ENCODE peak calls at places on chromosomes 7 and 10, in ten cellular contexts. One of them, this sample, is unnamed.

GRCh38 chr7:93889261-93889660 is 1.3 kb downstream of the TFPI2 start:
- DNase-seq in tibial artery: no peak
- DNase-seq in upper lobe of left lung: no peak
- DNase-seq in pancreas: no peak
- DNase-seq in adrenal gland: no peak
- DNase-seq in choroid plexus epithelial cell: peak
- DNase-seq in lower lobe of right lung: no peak
- DNase-seq in cardiac fibroblast: peak
- DNase-seq in esophagus muscularis mucosa: no peak
- DNase-seq in psoas muscle: no peak
- DNase-seq in this sample: peak

GRCh38 chr7:122301858-122302745 is 2.4 kb downstream of the FEZF1 start:
- DNase-seq in lower lobe of right lung: no peak
- DNase-seq in adrenal gland: no peak
- DNase-seq in pancreas: no peak
- DNase-seq in tibial artery: no peak
- DNase-seq in choroid plexus epithelial cell: no peak
- DNase-seq in cardiac fibroblast: no peak
- DNase-seq in upper lobe of left lung: no peak
- DNase-seq in esophagus muscularis mucosa: no peak
- DNase-seq in psoas muscle: no peak
- DNase-seq in this sample: no peak

GRCh38 chr7:33558961-33559710 is 346.2 kb upstream of the BMPER start:
- DNase-seq in upper lobe of left lung: no peak
- DNase-seq in adrenal gland: no peak
- DNase-seq in tibial artery: no peak
- DNase-seq in pancreas: no peak
- DNase-seq in cardiac fibroblast: no peak
- DNase-seq in lower lobe of right lung: no peak
- DNase-seq in psoas muscle: no peak
- DNase-seq in choroid plexus epithelial cell: no peak
- DNase-seq in esophagus muscularis mucosa: no peak
- DNase-seq in this sample: no peak

GRCh38 chr10:88874271-88874670 is 5.8 kb upstream of the STAMBPL1 start:
- DNase-seq in pancreas: no peak
- DNase-seq in cardiac fibroblast: peak
- DNase-seq in tibial artery: no peak
- DNase-seq in adrenal gland: no peak
- DNase-seq in upper lobe of left lung: no peak
- DNase-seq in esophagus muscularis mucosa: no peak
- DNase-seq in lower lobe of right lung: no peak
- DNase-seq in choroid plexus epithelial cell: no peak
- DNase-seq in psoas muscle: no peak
- DNase-seq in this sample: no peak

GRCh38 chr7:7628476-7628875 is 12.1 kb upstream of the UMAD1 start:
- DNase-seq in esophagus muscularis mucosa: no peak
- DNase-seq in pancreas: no peak
- DNase-seq in tibial artery: no peak
- DNase-seq in adrenal gland: no peak
- DNase-seq in lower lobe of right lung: no peak
- DNase-seq in upper lobe of left lung: no peak
- DNase-seq in psoas muscle: no peak
- DNase-seq in cardiac fibroblast: no peak
- DNase-seq in choroid plexus epithelial cell: no peak
- DNase-seq in this sample: no peak

GRCh38 chr7:76051840-76052239 is 3.9 kb downstream of the MDH2 start:
- DNase-seq in choroid plexus epithelial cell: no peak
- DNase-seq in cardiac fibroblast: no peak
- DNase-seq in tibial artery: no peak
- DNase-seq in lower lobe of right lung: no peak
- DNase-seq in pancreas: no peak
- DNase-seq in psoas muscle: no peak
- DNase-seq in upper lobe of left lung: no peak
- DNase-seq in esophagus muscularis mucosa: no peak
- DNase-seq in adrenal gland: no peak
- DNase-seq in this sample: no peak

GRCh38 chr10:11480687-11481086 is 130.8 kb downstream of the USP6NL start:
- DNase-seq in choroid plexus epithelial cell: no peak
- DNase-seq in psoas muscle: no peak
- DNase-seq in adrenal gland: no peak
- DNase-seq in lower lobe of right lung: no peak
- DNase-seq in pancreas: no peak
- DNase-seq in upper lobe of left lung: no peak
- DNase-seq in tibial artery: no peak
- DNase-seq in cardiac fibroblast: no peak
- DNase-seq in esophagus muscularis mucosa: no peak
- DNase-seq in this sample: no peak

GRCh38 chr10:13942030-13942429 is 355.3 kb downstream of the PRPF18 start:
- DNase-seq in esophagus muscularis mucosa: no peak
- DNase-seq in upper lobe of left lung: no peak
- DNase-seq in choroid plexus epithelial cell: no peak
- DNase-seq in tibial artery: no peak
- DNase-seq in psoas muscle: no peak
- DNase-seq in adrenal gland: no peak
- DNase-seq in lower lobe of right lung: no peak
- DNase-seq in pancreas: no peak
- DNase-seq in cardiac fibroblast: no peak
- DNase-seq in this sample: no peak

GRCh38 chr10:59995862-59996261 is 89.5 kb upstream of the CCDC6 start:
- DNase-seq in esophagus muscularis mucosa: no peak
- DNase-seq in cardiac fibroblast: peak
- DNase-seq in psoas muscle: no peak
- DNase-seq in adrenal gland: no peak
- DNase-seq in tibial artery: no peak
- DNase-seq in pancreas: no peak
- DNase-seq in upper lobe of left lung: no peak
- DNase-seq in choroid plexus epithelial cell: peak
- DNase-seq in lower lobe of right lung: no peak
- DNase-seq in this sample: no peak

GRCh38 chr10:15141136-15142067 is 27.1 kb downstream of the NMT2 start:
- DNase-seq in choroid plexus epithelial cell: no peak
- DNase-seq in lower lobe of right lung: no peak
- DNase-seq in pancreas: no peak
- DNase-seq in cardiac fibroblast: no peak
- DNase-seq in esophagus muscularis mucosa: no peak
- DNase-seq in adrenal gland: no peak
- DNase-seq in tibial artery: no peak
- DNase-seq in upper lobe of left lung: no peak
- DNase-seq in psoas muscle: no peak
- DNase-seq in this sample: peak

GRCh38 chr7:4631664-4632171 is 50.4 kb upstream of the FOXK1 start:
- DNase-seq in upper lobe of left lung: peak
- DNase-seq in pancreas: peak
- DNase-seq in adrenal gland: peak
- DNase-seq in esophagus muscularis mucosa: peak
- DNase-seq in cardiac fibroblast: peak
- DNase-seq in tibial artery: peak
- DNase-seq in lower lobe of right lung: peak
- DNase-seq in choroid plexus epithelial cell: peak
- DNase-seq in psoas muscle: peak
- DNase-seq in this sample: peak

GRCh38 chr10:27833792-27834191 is 88.2 kb upstream of the MKX start:
- DNase-seq in tibial artery: no peak
- DNase-seq in lower lobe of right lung: no peak
- DNase-seq in cardiac fibroblast: no peak
- DNase-seq in adrenal gland: no peak
- DNase-seq in pancreas: no peak
- DNase-seq in esophagus muscularis mucosa: no peak
- DNase-seq in upper lobe of left lung: no peak
- DNase-seq in choroid plexus epithelial cell: no peak
- DNase-seq in psoas muscle: no peak
- DNase-seq in this sample: no peak

GRCh38 chr7:120725376-120726039 is 132.4 kb downstream of the TSPAN12 start:
- DNase-seq in choroid plexus epithelial cell: peak
- DNase-seq in pancreas: no peak
- DNase-seq in tibial artery: no peak
- DNase-seq in upper lobe of left lung: no peak
- DNase-seq in cardiac fibroblast: peak
- DNase-seq in lower lobe of right lung: no peak
- DNase-seq in adrenal gland: no peak
- DNase-seq in psoas muscle: no peak
- DNase-seq in esophagus muscularis mucosa: no peak
- DNase-seq in this sample: peak

GRCh38 chr10:59047957-59048618 is 128.4 kb upstream of the PHYHIPL start:
- DNase-seq in adrenal gland: no peak
- DNase-seq in lower lobe of right lung: no peak
- DNase-seq in esophagus muscularis mucosa: no peak
- DNase-seq in psoas muscle: no peak
- DNase-seq in choroid plexus epithelial cell: no peak
- DNase-seq in upper lobe of left lung: no peak
- DNase-seq in tibial artery: no peak
- DNase-seq in pancreas: no peak
- DNase-seq in cardiac fibroblast: no peak
- DNase-seq in this sample: no peak

GRCh38 chr10:5563237-5563961 is 38.6 kb downstream of the CALML3 start:
- DNase-seq in choroid plexus epithelial cell: no peak
- DNase-seq in lower lobe of right lung: peak
- DNase-seq in esophagus muscularis mucosa: no peak
- DNase-seq in psoas muscle: peak
- DNase-seq in cardiac fibroblast: no peak
- DNase-seq in tibial artery: peak
- DNase-seq in adrenal gland: no peak
- DNase-seq in pancreas: no peak
- DNase-seq in upper lobe of left lung: peak
- DNase-seq in this sample: no peak
- TF ChIP-seq CTCF in choroid plexus epithelial cell: no peak
- TF ChIP-seq CTCF in lower lobe of right lung: no peak
- TF ChIP-seq CTCF in esophagus muscularis mucosa: no peak
- TF ChIP-seq CTCF in psoas muscle: no peak
- TF ChIP-seq CTCF in cardiac fibroblast: no peak
- TF ChIP-seq CTCF in tibial artery: no peak
- TF ChIP-seq CTCF in adrenal gland: no peak
- TF ChIP-seq CTCF in pancreas: no peak
- TF ChIP-seq CTCF in upper lobe of left lung: no peak
- TF ChIP-seq CTCF in this sample: no peak

DNA sequence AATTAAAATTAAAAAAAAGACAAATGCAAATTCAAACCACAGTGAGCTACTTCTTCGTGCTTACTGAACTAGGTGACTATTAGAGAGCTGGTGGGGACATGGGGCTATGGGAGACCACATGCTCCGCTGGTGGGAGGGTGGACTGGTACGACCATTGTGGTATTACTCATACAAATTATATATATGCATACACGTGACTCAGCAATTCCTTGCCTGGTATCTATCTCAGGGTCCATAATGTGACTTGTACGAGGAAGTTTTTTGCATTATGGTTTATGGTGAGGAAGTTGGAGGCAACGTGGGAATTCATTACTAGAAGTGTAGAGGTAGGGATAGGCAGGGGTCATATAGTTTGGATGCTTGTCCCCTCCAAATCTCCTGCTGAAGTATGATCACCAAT is 1112.7 kb downstream of the TYW1 start:
- DNase-seq in upper lobe of left lung: no peak
- DNase-seq in adrenal gland: no peak
- DNase-seq in tibial artery: no peak
- DNase-seq in pancreas: no peak
- DNase-seq in cardiac fibroblast: no peak
- DNase-seq in esophagus muscularis mucosa: no peak
- DNase-seq in psoas muscle: no peak
- DNase-seq in lower lobe of right lung: no peak
- DNase-seq in choroid plexus epithelial cell: no peak
- DNase-seq in this sample: no peak
- H3K4me3 ChIP-seq in upper lobe of left lung: no peak
- H3K4me3 ChIP-seq in adrenal gland: no peak
- H3K4me3 ChIP-seq in tibial artery: no peak
- H3K4me3 ChIP-seq in pancreas: no peak
- H3K4me3 ChIP-seq in cardiac fibroblast: no peak
- H3K4me3 ChIP-seq in esophagus muscularis mucosa: no peak
- H3K4me3 ChIP-seq in psoas muscle: no peak
- H3K4me3 ChIP-seq in lower lobe of right lung: no peak
- H3K4me3 ChIP-seq in choroid plexus epithelial cell: no peak
- H3K4me3 ChIP-seq in this sample: no peak

DNA sequence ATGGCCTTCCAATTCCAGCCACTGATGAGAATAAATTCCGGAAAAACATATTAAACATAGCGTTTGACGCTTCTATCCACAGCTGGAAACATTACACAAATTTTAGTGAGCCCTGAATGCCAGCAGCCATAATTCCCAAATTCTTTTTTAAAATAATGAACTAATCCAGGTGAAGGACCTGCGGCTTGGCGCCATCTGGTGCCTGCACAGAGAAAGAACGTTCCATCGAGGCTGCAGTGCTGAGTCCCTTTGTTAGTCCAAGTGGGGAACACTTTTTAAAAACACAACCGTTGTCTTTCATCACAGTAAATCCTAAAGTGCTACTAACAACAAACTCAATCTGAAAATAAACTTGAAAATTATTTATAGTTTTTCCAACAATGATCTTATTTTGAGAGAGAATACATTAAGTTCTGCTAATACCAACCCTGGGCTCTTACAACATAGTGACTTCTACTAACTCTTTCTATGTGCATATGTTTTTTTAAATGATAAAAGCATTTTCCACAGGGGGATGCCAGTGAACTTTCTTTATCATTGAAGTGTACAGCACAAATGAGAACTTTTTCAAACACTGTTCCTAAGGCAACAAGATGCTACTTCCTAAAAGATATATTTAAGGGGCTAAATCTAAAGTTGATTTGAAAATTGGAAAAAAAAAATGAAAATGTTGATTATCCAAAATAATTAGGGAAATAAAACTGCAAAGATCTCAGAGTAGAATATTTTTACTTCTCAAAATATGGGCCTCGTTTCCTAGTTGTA is 166.9 kb upstream of the RNF32 start:
- DNase-seq in tibial artery: no peak
- DNase-seq in pancreas: no peak
- DNase-seq in adrenal gland: peak
- DNase-seq in lower lobe of right lung: no peak
- DNase-seq in choroid plexus epithelial cell: peak
- DNase-seq in esophagus muscularis mucosa: no peak
- DNase-seq in upper lobe of left lung: peak
- DNase-seq in cardiac fibroblast: peak
- DNase-seq in psoas muscle: no peak
- DNase-seq in this sample: peak
- TF ChIP-seq CTCF in tibial artery: peak
- TF ChIP-seq CTCF in pancreas: peak
- TF ChIP-seq CTCF in adrenal gland: peak
- TF ChIP-seq CTCF in lower lobe of right lung: peak
- TF ChIP-seq CTCF in choroid plexus epithelial cell: peak
- TF ChIP-seq CTCF in esophagus muscularis mucosa: peak
- TF ChIP-seq CTCF in upper lobe of left lung: peak
- TF ChIP-seq CTCF in cardiac fibroblast: peak
- TF ChIP-seq CTCF in psoas muscle: peak
- TF ChIP-seq CTCF in this sample: peak

DNA sequence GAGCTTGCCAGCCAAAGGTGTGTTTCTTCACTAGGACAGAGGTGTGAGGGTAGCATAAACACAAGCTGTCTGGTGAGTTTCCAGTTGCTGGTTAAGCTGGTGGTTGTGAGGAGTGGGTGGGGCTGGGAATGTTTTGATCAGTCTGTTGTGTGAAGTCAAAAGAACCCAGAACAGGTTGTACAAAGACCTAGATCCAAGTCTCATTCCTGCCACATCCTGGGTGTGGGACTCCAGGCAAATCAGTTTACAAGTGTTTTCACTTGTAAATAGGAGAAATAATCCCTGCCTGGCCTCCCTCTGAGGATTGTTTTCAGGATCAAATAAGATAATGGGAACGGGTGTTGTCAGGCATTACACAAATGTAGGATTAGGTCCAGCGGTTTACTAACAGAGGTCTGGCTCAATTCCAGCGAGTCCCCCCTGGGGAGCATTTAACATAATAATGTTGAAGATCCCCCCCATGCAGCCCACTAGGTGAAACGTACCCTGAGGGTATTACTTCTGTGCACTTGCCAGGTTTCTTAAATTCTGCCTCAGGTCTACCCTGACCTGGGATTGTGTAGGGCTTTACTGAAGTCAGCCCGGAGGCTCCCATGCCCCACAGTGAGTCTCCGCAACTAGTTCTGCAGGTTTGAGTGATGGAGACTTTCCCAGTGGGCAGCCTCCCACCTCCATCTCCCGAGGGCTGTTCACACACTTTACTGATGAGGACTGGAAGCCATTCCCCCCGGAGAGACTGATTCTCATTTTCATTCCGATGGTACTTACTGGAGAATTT is 2.6 kb upstream of the FRAT2 start:
- DNase-seq in lower lobe of right lung: no peak
- DNase-seq in esophagus muscularis mucosa: no peak
- DNase-seq in adrenal gland: no peak
- DNase-seq in cardiac fibroblast: no peak
- DNase-seq in pancreas: peak
- DNase-seq in psoas muscle: no peak
- DNase-seq in choroid plexus epithelial cell: peak
- DNase-seq in tibial artery: no peak
- DNase-seq in upper lobe of left lung: peak
- DNase-seq in this sample: no peak
- H3K4me3 ChIP-seq in lower lobe of right lung: no peak
- H3K4me3 ChIP-seq in esophagus muscularis mucosa: no peak
- H3K4me3 ChIP-seq in adrenal gland: no peak
- H3K4me3 ChIP-seq in cardiac fibroblast: no peak
- H3K4me3 ChIP-seq in pancreas: no peak
- H3K4me3 ChIP-seq in psoas muscle: no peak
- H3K4me3 ChIP-seq in choroid plexus epithelial cell: no peak
- H3K4me3 ChIP-seq in tibial artery: no peak
- H3K4me3 ChIP-seq in upper lobe of left lung: no peak
- H3K4me3 ChIP-seq in this sample: no peak

This sample was measured in astrocyte of the spinal cord.